ENCODE peak calls at places on chromosomes 7 and 10, in five cellular contexts. One of them, this sample, is unnamed.

GRCh38 chr7:121397832-121398231 is 1.7 kb upstream of the FAM3C start:
- DNase-seq in A549: peak
- DNase-seq in iris pigment epithelial cell: no peak
- DNase-seq in anterior cingulate cortex: no peak
- DNase-seq in AG08395: no peak
- DNase-seq in this sample: no peak

GRCh38 chr7:105619590-105619989 is 38.3 kb upstream of the EFCAB10 start:
- DNase-seq in iris pigment epithelial cell: no peak
- DNase-seq in A549: no peak
- DNase-seq in AG08395: no peak
- DNase-seq in anterior cingulate cortex: no peak
- DNase-seq in this sample: no peak

GRCh38 chr7:158672975-158673374 is 31.6 kb downstream of the NCAPG2 start:
- DNase-seq in iris pigment epithelial cell: peak
- DNase-seq in AG08395: no peak
- DNase-seq in A549: no peak
- DNase-seq in anterior cingulate cortex: no peak
- DNase-seq in this sample: no peak

GRCh38 chr10:64082083-64082482 is 560.9 kb downstream of the REEP3 start:
- DNase-seq in iris pigment epithelial cell: no peak
- DNase-seq in AG08395: no peak
- DNase-seq in A549: no peak
- DNase-seq in anterior cingulate cortex: no peak
- DNase-seq in this sample: no peak

GRCh38 chr7:99314504-99314903 is 11.2 kb upstream of the ARPC1A start:
- DNase-seq in AG08395: no peak
- DNase-seq in A549: no peak
- DNase-seq in iris pigment epithelial cell: no peak
- DNase-seq in anterior cingulate cortex: no peak
- DNase-seq in this sample: no peak

GRCh38 chr10:28559661-28560060 is 26.7 kb downstream of the WAC start:
- DNase-seq in AG08395: no peak
- DNase-seq in anterior cingulate cortex: no peak
- DNase-seq in iris pigment epithelial cell: peak
- DNase-seq in A549: no peak
- DNase-seq in this sample: no peak

GRCh38 chr7:151674161-151674920 is 154.6 kb upstream of the RHEB start:
- DNase-seq in AG08395: no peak
- DNase-seq in A549: no peak
- DNase-seq in anterior cingulate cortex: no peak
- DNase-seq in iris pigment epithelial cell: no peak
- DNase-seq in this sample: no peak

GRCh38 chr7:2508327-2509231 is 11.0 kb upstream of the LFNG start:
- DNase-seq in AG08395: peak
- DNase-seq in anterior cingulate cortex: no peak
- DNase-seq in iris pigment epithelial cell: no peak
- DNase-seq in A549: no peak
- DNase-seq in this sample: no peak

GRCh38 chr10:123136806-123137642 is 1.3 kb downstream of the HMX3 start:
- DNase-seq in iris pigment epithelial cell: no peak
- DNase-seq in AG08395: no peak
- DNase-seq in anterior cingulate cortex: no peak
- DNase-seq in A549: no peak
- DNase-seq in this sample: no peak

GRCh38 chr7:133912916-133913697 is 214.0 kb upstream of the LRGUK start:
- DNase-seq in iris pigment epithelial cell: peak
- DNase-seq in anterior cingulate cortex: no peak
- DNase-seq in AG08395: peak
- DNase-seq in A549: no peak
- DNase-seq in this sample: no peak

GRCh38 chr7:19215421-19215820 is 70.2 kb upstream of the FERD3L start:
- DNase-seq in iris pigment epithelial cell: peak
- DNase-seq in A549: no peak
- DNase-seq in anterior cingulate cortex: no peak
- DNase-seq in AG08395: peak
- DNase-seq in this sample: no peak

GRCh38 chr10:67657775-67658174 is 38.2 kb downstream of the CTNNA3 start:
- DNase-seq in A549: no peak
- DNase-seq in anterior cingulate cortex: no peak
- DNase-seq in AG08395: no peak
- DNase-seq in iris pigment epithelial cell: no peak
- DNase-seq in this sample: no peak

GRCh38 chr10:14761372-14761771 is 13.3 kb downstream of the FAM107B start:
- DNase-seq in A549: no peak
- DNase-seq in AG08395: no peak
- DNase-seq in iris pigment epithelial cell: no peak
- DNase-seq in anterior cingulate cortex: no peak
- DNase-seq in this sample: no peak

GRCh38 chr7:106348231-106348630 is 63.4 kb upstream of the NAMPT start:
- DNase-seq in iris pigment epithelial cell: no peak
- DNase-seq in anterior cingulate cortex: no peak
- DNase-seq in AG08395: no peak
- DNase-seq in A549: no peak
- DNase-seq in this sample: no peak

GRCh38 chr10:59585046-59585700 is 124.5 kb downstream of the SLC16A9 start:
- DNase-seq in AG08395: no peak
- DNase-seq in anterior cingulate cortex: no peak
- DNase-seq in A549: no peak
- DNase-seq in iris pigment epithelial cell: peak
- DNase-seq in this sample: no peak

GRCh38 chr7:55515569-55516279 is 56.6 kb downstream of the VOPP1 start:
- DNase-seq in AG08395: no peak
- DNase-seq in iris pigment epithelial cell: no peak
- DNase-seq in A549: no peak
- DNase-seq in anterior cingulate cortex: no peak
- DNase-seq in this sample: no peak

GRCh38 chr10:97234403-97234802 is 48.6 kb upstream of the SLIT1 start:
- DNase-seq in iris pigment epithelial cell: peak
- DNase-seq in anterior cingulate cortex: no peak
- DNase-seq in AG08395: peak
- DNase-seq in A549: peak
- DNase-seq in this sample: peak

GRCh38 chr10:1666147-1666546 is 71.2 kb downstream of the ADARB2 start:
- DNase-seq in iris pigment epithelial cell: no peak
- DNase-seq in AG08395: no peak
- DNase-seq in A549: no peak
- DNase-seq in anterior cingulate cortex: no peak
- DNase-seq in this sample: no peak

GRCh38 chr7:44906980-44907379 is 21.6 kb upstream of the PURB start:
- DNase-seq in iris pigment epithelial cell: no peak
- DNase-seq in anterior cingulate cortex: no peak
- DNase-seq in AG08395: no peak
- DNase-seq in A549: no peak
- DNase-seq in this sample: no peak

GRCh38 chr7:64515781-64516180 is 47.1 kb downstream of the ZNF680 start:
- DNase-seq in A549: no peak
- DNase-seq in iris pigment epithelial cell: peak
- DNase-seq in anterior cingulate cortex: no peak
- DNase-seq in AG08395: no peak
- DNase-seq in this sample: no peak

GRCh38 chr10:110512461-110513187 is 14.9 kb downstream of the DUSP5 start:
- DNase-seq in anterior cingulate cortex: no peak
- DNase-seq in iris pigment epithelial cell: peak
- DNase-seq in A549: peak
- DNase-seq in AG08395: peak
- DNase-seq in this sample: no peak

GRCh38 chr10:107442035-107442505 is 277.6 kb upstream of the SORCS1 start:
- DNase-seq in anterior cingulate cortex: no peak
- DNase-seq in A549: no peak
- DNase-seq in AG08395: peak
- DNase-seq in iris pigment epithelial cell: peak
- DNase-seq in this sample: no peak

GRCh38 chr10:127887497-127888415 is 5.0 kb downstream of the CLRN3 start:
- DNase-seq in A549: no peak
- DNase-seq in anterior cingulate cortex: no peak
- DNase-seq in iris pigment epithelial cell: no peak
- DNase-seq in AG08395: no peak
- DNase-seq in this sample: no peak

GRCh38 chr7:124908258-124908657 is 21.4 kb downstream of the POT1 start:
- DNase-seq in AG08395: no peak
- DNase-seq in A549: no peak
- DNase-seq in iris pigment epithelial cell: peak
- DNase-seq in anterior cingulate cortex: no peak
- DNase-seq in this sample: no peak

GRCh38 chr7:144674550-144674949 is 161.3 kb downstream of the TPK1 start:
- DNase-seq in anterior cingulate cortex: no peak
- DNase-seq in AG08395: no peak
- DNase-seq in iris pigment epithelial cell: no peak
- DNase-seq in A549: no peak
- DNase-seq in this sample: no peak

GRCh38 chr7:16753932-16754571 is 497 bp downstream of the TSPAN13 start:
- DNase-seq in iris pigment epithelial cell: peak
- DNase-seq in anterior cingulate cortex: no peak
- DNase-seq in AG08395: peak
- DNase-seq in A549: no peak
- DNase-seq in this sample: no peak

GRCh38 chr7:30057741-30058140 is 29.5 kb downstream of the PLEKHA8 start:
- DNase-seq in anterior cingulate cortex: no peak
- DNase-seq in A549: no peak
- DNase-seq in AG08395: no peak
- DNase-seq in iris pigment epithelial cell: no peak
- DNase-seq in this sample: no peak

GRCh38 chr7:116557901-116558300 is 33.1 kb downstream of the CAV1 start:
- DNase-seq in A549: no peak
- DNase-seq in iris pigment epithelial cell: no peak
- DNase-seq in AG08395: no peak
- DNase-seq in anterior cingulate cortex: no peak
- DNase-seq in this sample: no peak

GRCh38 chr7:13060173-13060572 is 372.7 kb downstream of the ARL4A start:
- DNase-seq in AG08395: no peak
- DNase-seq in A549: no peak
- DNase-seq in iris pigment epithelial cell: no peak
- DNase-seq in anterior cingulate cortex: no peak
- DNase-seq in this sample: no peak

GRCh38 chr10:27701971-27702537 is 43.6 kb downstream of the MKX start:
- DNase-seq in iris pigment epithelial cell: no peak
- DNase-seq in AG08395: no peak
- DNase-seq in anterior cingulate cortex: no peak
- DNase-seq in A549: no peak
- DNase-seq in this sample: no peak

GRCh38 chr7:2969398-2970306 is 74.0 kb downstream of the CARD11 start:
- DNase-seq in anterior cingulate cortex: no peak
- DNase-seq in AG08395: no peak
- DNase-seq in A549: no peak
- DNase-seq in iris pigment epithelial cell: no peak
- DNase-seq in this sample: no peak

GRCh38 chr10:59508956-59509355 is 146.6 kb upstream of the FAM13C start:
- DNase-seq in AG08395: no peak
- DNase-seq in A549: no peak
- DNase-seq in anterior cingulate cortex: no peak
- DNase-seq in iris pigment epithelial cell: no peak
- DNase-seq in this sample: no peak

GRCh38 chr10:95201736-95202135 is 7.7 kb downstream of the ACSM6 start:
- DNase-seq in anterior cingulate cortex: no peak
- DNase-seq in AG08395: peak
- DNase-seq in iris pigment epithelial cell: peak
- DNase-seq in A549: peak
- DNase-seq in this sample: no peak

GRCh38 chr10:5935628-5936027 is 41.7 kb downstream of the IL15RA start:
- DNase-seq in anterior cingulate cortex: no peak
- DNase-seq in AG08395: no peak
- DNase-seq in A549: no peak
- DNase-seq in iris pigment epithelial cell: no peak
- DNase-seq in this sample: no peak

GRCh38 chr10:87799860-87800259 is 18.2 kb downstream of the ATAD1 start:
- DNase-seq in A549: no peak
- DNase-seq in anterior cingulate cortex: no peak
- DNase-seq in AG08395: no peak
- DNase-seq in iris pigment epithelial cell: no peak
- DNase-seq in this sample: no peak

GRCh38 chr10:117342638-117343037 is 32.6 kb downstream of the PDZD8 start:
- DNase-seq in A549: no peak
- DNase-seq in anterior cingulate cortex: no peak
- DNase-seq in iris pigment epithelial cell: peak
- DNase-seq in AG08395: peak
- DNase-seq in this sample: no peak

GRCh38 chr10:24988831-24989769 is 26.9 kb downstream of the ENKUR start:
- DNase-seq in A549: no peak
- DNase-seq in AG08395: no peak
- DNase-seq in iris pigment epithelial cell: no peak
- DNase-seq in anterior cingulate cortex: no peak
- DNase-seq in this sample: no peak

GRCh38 chr7:119256446-119257131 is 1016.4 kb upstream of the KCND2 start:
- DNase-seq in AG08395: no peak
- DNase-seq in A549: no peak
- DNase-seq in anterior cingulate cortex: no peak
- DNase-seq in iris pigment epithelial cell: no peak
- DNase-seq in this sample: no peak

GRCh38 chr10:59864141-59864962 is 42.0 kb downstream of the CCDC6 start:
- DNase-seq in anterior cingulate cortex: no peak
- DNase-seq in A549: no peak
- DNase-seq in iris pigment epithelial cell: no peak
- DNase-seq in AG08395: no peak
- DNase-seq in this sample: no peak

This sample was measured in frontal cortex.